ENCODE peak calls at places on chromosomes 12 and 14, in nine cellular contexts. One of them, this sample, is unnamed.

GRCh38 chr14:94387051-94388026 is 1.1 kb downstream of the SERPINA1 start:
- DNase-seq in A549: no peak
- DNase-seq in HepG2: no peak
- DNase-seq in transverse colon: no peak
- DNase-seq in stomach: no peak
- DNase-seq in tibial nerve: no peak
- DNase-seq in GM12878: no peak
- DNase-seq in K562: no peak
- DNase-seq in sigmoid colon: peak; percentile 49
- DNase-seq in this sample: no peak

GRCh38 chr12:120468271-120468845 is 1.2 kb downstream of the SRSF9 start:
- DNase-seq in A549: peak; percentile 55
- DNase-seq in HepG2: peak; percentile 44
- DNase-seq in transverse colon: peak; percentile 43
- DNase-seq in stomach: peak; percentile 44
- DNase-seq in tibial nerve: peak; percentile 12
- DNase-seq in GM12878: no peak
- DNase-seq in K562: no peak
- DNase-seq in sigmoid colon: peak; percentile 68
- DNase-seq in this sample: peak; percentile 59

GRCh38 chr14:73521229-73521628 is 15.7 kb upstream of the ACOT1 start:
- DNase-seq in A549: no peak
- DNase-seq in HepG2: no peak
- DNase-seq in transverse colon: no peak
- DNase-seq in stomach: no peak
- DNase-seq in tibial nerve: no peak
- DNase-seq in GM12878: no peak
- DNase-seq in K562: peak; percentile 6
- DNase-seq in sigmoid colon: no peak
- DNase-seq in this sample: no peak

GRCh38 chr14:56413721-56414120 is 165.9 kb upstream of the TMEM260 start:
- DNase-seq in A549: no peak
- DNase-seq in HepG2: no peak
- DNase-seq in transverse colon: no peak
- DNase-seq in stomach: no peak
- DNase-seq in tibial nerve: no peak
- DNase-seq in GM12878: no peak
- DNase-seq in K562: no peak
- DNase-seq in sigmoid colon: no peak
- DNase-seq in this sample: no peak

GRCh38 chr14:93894992-93895391 is 32.2 kb upstream of the FAM181A start:
- DNase-seq in A549: no peak
- DNase-seq in HepG2: no peak
- DNase-seq in transverse colon: no peak
- DNase-seq in stomach: no peak
- DNase-seq in tibial nerve: no peak
- DNase-seq in GM12878: no peak
- DNase-seq in K562: no peak
- DNase-seq in sigmoid colon: no peak
- DNase-seq in this sample: no peak

GRCh38 chr12:10212623-10213131 is at the start of gene GABARAPL1:
- DNase-seq in A549: peak; percentile 84
- DNase-seq in HepG2: peak; percentile 60
- DNase-seq in transverse colon: peak; percentile 85
- DNase-seq in stomach: peak; percentile 87
- DNase-seq in tibial nerve: peak; percentile 85
- DNase-seq in GM12878: no peak
- DNase-seq in K562: peak; percentile 73
- DNase-seq in sigmoid colon: peak; percentile 96
- DNase-seq in this sample: peak; percentile 93

GRCh38 chr14:21041676-21042433 is at the start of gene RNASE7:
- DNase-seq in A549: no peak
- DNase-seq in HepG2: no peak
- DNase-seq in transverse colon: no peak
- DNase-seq in stomach: no peak
- DNase-seq in tibial nerve: no peak
- DNase-seq in GM12878: no peak
- DNase-seq in K562: no peak
- DNase-seq in sigmoid colon: no peak
- DNase-seq in this sample: no peak

GRCh38 chr12:69998922-69999321 is 173.9 kb downstream of the MYRFL start:
- DNase-seq in A549: no peak
- DNase-seq in HepG2: no peak
- DNase-seq in transverse colon: no peak
- DNase-seq in stomach: no peak
- DNase-seq in tibial nerve: no peak
- DNase-seq in GM12878: no peak
- DNase-seq in K562: no peak
- DNase-seq in sigmoid colon: no peak
- DNase-seq in this sample: no peak

DNA sequence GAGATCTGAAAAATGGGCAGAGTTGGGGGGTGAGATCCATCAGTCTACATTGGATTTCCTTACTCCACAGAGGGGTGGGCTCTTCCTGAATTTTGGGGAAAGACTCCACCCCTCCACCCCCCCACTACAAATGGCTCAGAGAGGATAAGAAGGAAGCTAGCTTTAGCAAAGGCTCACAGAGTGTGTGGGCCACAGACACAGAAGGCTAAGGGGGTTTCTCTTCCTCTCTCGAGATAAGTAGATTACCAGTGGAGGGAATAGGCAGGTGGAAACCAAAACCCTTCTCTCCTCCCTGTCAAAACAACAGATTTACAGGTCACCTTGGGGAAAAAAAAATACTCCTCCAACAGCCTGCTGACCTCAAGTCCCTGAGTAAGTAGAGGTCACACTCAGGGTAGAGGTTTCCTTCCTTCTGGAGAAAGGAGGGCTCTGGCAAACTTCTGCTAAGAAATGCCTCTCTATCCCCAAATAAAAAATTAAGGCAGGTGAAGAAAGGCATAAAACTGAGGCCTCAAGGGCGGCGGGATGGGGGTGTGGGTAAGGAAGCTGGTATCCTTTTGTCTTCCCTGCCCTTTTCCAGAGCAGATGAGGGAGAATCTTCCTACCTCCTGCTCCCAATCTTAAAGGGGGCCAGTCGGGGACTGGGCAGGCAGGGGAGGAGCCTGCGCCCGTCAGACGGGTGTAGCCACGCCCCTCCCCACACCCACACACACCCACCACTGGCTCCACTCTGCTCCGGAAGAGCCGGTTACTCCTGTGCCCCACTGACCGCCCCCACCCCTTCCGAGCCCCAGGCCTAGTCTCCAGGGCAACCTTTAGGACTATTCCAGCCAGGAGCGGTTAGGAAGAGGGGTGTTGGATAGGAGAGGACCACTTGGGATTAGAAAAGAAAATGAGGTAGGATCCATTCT is 1.9 kb upstream of the BAZ2A start:
- DNase-seq in A549: peak; percentile 34
- DNase-seq in HepG2: peak; percentile 14
- DNase-seq in transverse colon: peak; percentile 89
- DNase-seq in stomach: peak; percentile 82
- DNase-seq in tibial nerve: peak; percentile 64
- DNase-seq in GM12878: no peak
- DNase-seq in K562: peak; percentile 83
- DNase-seq in sigmoid colon: peak; percentile 88
- DNase-seq in this sample: peak; percentile 75
- H3K4me3 ChIP-seq in A549: no peak overlapping the region
- H3K4me3 ChIP-seq in HepG2: no peak overlapping the region
- H3K4me3 ChIP-seq in transverse colon: peak overlapping the region; percentile 96
- H3K4me3 ChIP-seq in stomach: peak overlapping the region; percentile 87
- H3K4me3 ChIP-seq in tibial nerve: peak overlapping the region; percentile 0
- H3K4me3 ChIP-seq in GM12878: peak overlapping the region; percentile 91
- H3K4me3 ChIP-seq in K562: peak overlapping the region; percentile 28
- H3K4me3 ChIP-seq in sigmoid colon: peak overlapping the region; percentile 26
- H3K4me3 ChIP-seq in this sample: peak overlapping the region; percentile 31

GRCh38 chr12:76270657-76271358 is 77.4 kb downstream of the BBS10 start:
- DNase-seq in A549: no peak
- DNase-seq in HepG2: no peak
- DNase-seq in transverse colon: no peak
- DNase-seq in stomach: no peak
- DNase-seq in tibial nerve: no peak
- DNase-seq in GM12878: no peak
- DNase-seq in K562: no peak
- DNase-seq in sigmoid colon: no peak
- DNase-seq in this sample: no peak

GRCh38 chr12:76265424-76266180 is 82.6 kb downstream of the BBS10 start:
- DNase-seq in A549: no peak
- DNase-seq in HepG2: no peak
- DNase-seq in transverse colon: no peak
- DNase-seq in stomach: no peak
- DNase-seq in tibial nerve: no peak
- DNase-seq in GM12878: no peak
- DNase-seq in K562: no peak
- DNase-seq in sigmoid colon: no peak
- DNase-seq in this sample: no peak

GRCh38 chr12:76264617-76265016 is 83.6 kb downstream of the BBS10 start:
- DNase-seq in A549: no peak
- DNase-seq in HepG2: no peak
- DNase-seq in transverse colon: no peak
- DNase-seq in stomach: no peak
- DNase-seq in tibial nerve: no peak
- DNase-seq in GM12878: no peak
- DNase-seq in K562: no peak
- DNase-seq in sigmoid colon: no peak
- DNase-seq in this sample: no peak

GRCh38 chr12:76268267-76268666 is 79.9 kb downstream of the BBS10 start:
- DNase-seq in A549: no peak
- DNase-seq in HepG2: no peak
- DNase-seq in transverse colon: no peak
- DNase-seq in stomach: no peak
- DNase-seq in tibial nerve: no peak
- DNase-seq in GM12878: no peak
- DNase-seq in K562: no peak
- DNase-seq in sigmoid colon: no peak
- DNase-seq in this sample: no peak

DNA sequence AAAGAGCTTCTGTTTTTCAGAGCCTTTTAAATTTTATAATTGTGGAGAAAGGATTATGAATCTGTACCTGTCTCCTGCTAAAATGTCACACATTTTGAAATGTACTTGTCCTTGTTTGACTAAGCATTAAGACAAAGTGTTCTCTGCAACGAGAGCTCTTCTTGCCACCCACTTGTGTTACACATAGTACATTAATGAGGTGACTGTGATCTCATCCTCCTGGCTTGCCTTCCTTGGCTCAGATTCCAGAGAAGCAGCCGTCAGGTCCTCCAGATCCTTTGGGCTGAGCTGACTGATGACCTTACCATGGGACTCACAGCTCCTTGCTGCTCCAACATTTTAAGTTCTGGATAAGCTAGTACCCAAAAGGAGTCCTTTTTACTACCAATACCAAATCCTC is 81.4 kb downstream of the BBS10 start:
- DNase-seq in A549: peak; percentile 6
- DNase-seq in HepG2: no peak
- DNase-seq in transverse colon: no peak
- DNase-seq in stomach: no peak
- DNase-seq in tibial nerve: peak; percentile 74
- DNase-seq in GM12878: no peak
- DNase-seq in K562: no peak
- DNase-seq in sigmoid colon: peak; percentile 68
- DNase-seq in this sample: no peak
- TF ChIP-seq POLR2A in A549: no peak
- TF ChIP-seq POLR2A in HepG2: no peak
- TF ChIP-seq POLR2A in transverse colon: no peak
- TF ChIP-seq POLR2A in stomach: no peak
- TF ChIP-seq POLR2A in tibial nerve: no peak
- TF ChIP-seq POLR2A in GM12878: no peak
- TF ChIP-seq POLR2A in K562: no peak
- TF ChIP-seq POLR2A in sigmoid colon: no peak
- TF ChIP-seq POLR2A in this sample: no peak

GRCh38 chr12:107375231-107375630 is 281.9 kb upstream of the CRY1 start:
- DNase-seq in A549: no peak
- DNase-seq in HepG2: no peak
- DNase-seq in transverse colon: no peak
- DNase-seq in stomach: no peak
- DNase-seq in tibial nerve: no peak
- DNase-seq in GM12878: no peak
- DNase-seq in K562: no peak
- DNase-seq in sigmoid colon: no peak
- DNase-seq in this sample: no peak

GRCh38 chr12:107373238-107373809 is 280.0 kb upstream of the CRY1 start:
- DNase-seq in A549: no peak
- DNase-seq in HepG2: no peak
- DNase-seq in transverse colon: no peak
- DNase-seq in stomach: no peak
- DNase-seq in tibial nerve: no peak
- DNase-seq in GM12878: no peak
- DNase-seq in K562: no peak
- DNase-seq in sigmoid colon: no peak
- DNase-seq in this sample: no peak

GRCh38 chr12:107374136-107374535 is 280.8 kb upstream of the CRY1 start:
- DNase-seq in A549: no peak
- DNase-seq in HepG2: peak; percentile 21
- DNase-seq in transverse colon: no peak
- DNase-seq in stomach: no peak
- DNase-seq in tibial nerve: no peak
- DNase-seq in GM12878: no peak
- DNase-seq in K562: no peak
- DNase-seq in sigmoid colon: no peak
- DNase-seq in this sample: no peak

GRCh38 chr12:107369679-107370078 is 276.3 kb upstream of the CRY1 start:
- DNase-seq in A549: no peak
- DNase-seq in HepG2: no peak
- DNase-seq in transverse colon: no peak
- DNase-seq in stomach: no peak
- DNase-seq in tibial nerve: no peak
- DNase-seq in GM12878: no peak
- DNase-seq in K562: no peak
- DNase-seq in sigmoid colon: no peak
- DNase-seq in this sample: no peak

DNA sequence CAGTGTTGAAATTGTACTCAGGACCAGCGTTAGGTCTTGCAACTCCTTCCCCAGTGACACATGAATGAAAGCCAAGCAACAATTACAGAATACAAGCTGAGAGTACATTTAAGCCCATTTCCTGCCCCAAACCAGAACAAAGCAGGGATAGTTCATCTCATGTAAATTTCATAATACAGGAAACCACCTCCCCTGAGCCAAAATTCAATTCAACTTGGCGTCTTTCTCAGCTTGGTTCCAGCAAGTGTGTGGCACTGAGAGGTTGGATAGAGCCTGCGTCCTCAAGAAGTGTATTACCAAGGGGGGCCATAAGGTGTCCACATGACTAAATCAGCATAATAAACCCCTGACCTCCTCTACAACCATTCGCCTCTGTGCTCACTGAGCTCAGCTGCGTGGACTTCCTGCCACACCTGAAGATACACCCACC is 278.9 kb upstream of the CRY1 start:
- DNase-seq in A549: no peak
- DNase-seq in HepG2: no peak
- DNase-seq in transverse colon: no peak
- DNase-seq in stomach: no peak
- DNase-seq in tibial nerve: peak; percentile 5
- DNase-seq in GM12878: no peak
- DNase-seq in K562: no peak
- DNase-seq in sigmoid colon: no peak
- DNase-seq in this sample: no peak
- TF ChIP-seq EP300 in A549: no peak
- TF ChIP-seq EP300 in HepG2: no peak
- TF ChIP-seq EP300 in transverse colon: no peak
- TF ChIP-seq EP300 in stomach: no peak
- TF ChIP-seq EP300 in tibial nerve: no peak
- TF ChIP-seq EP300 in GM12878: no peak
- TF ChIP-seq EP300 in K562: no peak
- TF ChIP-seq EP300 in sigmoid colon: no peak
- TF ChIP-seq EP300 in this sample: no peak

GRCh38 chr14:68952544-68953535 is 26.3 kb downstream of the ACTN1 start:
- DNase-seq in A549: no peak
- DNase-seq in HepG2: no peak
- DNase-seq in transverse colon: no peak
- DNase-seq in stomach: no peak
- DNase-seq in tibial nerve: peak; percentile 53
- DNase-seq in GM12878: no peak
- DNase-seq in K562: no peak
- DNase-seq in sigmoid colon: peak; percentile 85
- DNase-seq in this sample: peak; percentile 63
- H3K4me3 ChIP-seq in A549: peak overlapping the region; percentile 18
- H3K4me3 ChIP-seq in HepG2: no peak overlapping the region
- H3K4me3 ChIP-seq in transverse colon: peak overlapping the region; percentile 13
- H3K4me3 ChIP-seq in stomach: peak overlapping the region; percentile 6
- H3K4me3 ChIP-seq in tibial nerve: no peak overlapping the region
- H3K4me3 ChIP-seq in GM12878: no peak overlapping the region
- H3K4me3 ChIP-seq in K562: no peak overlapping the region
- H3K4me3 ChIP-seq in sigmoid colon: peak overlapping the region; percentile 40
- H3K4me3 ChIP-seq in this sample: peak overlapping the region; percentile 19

This sample was measured in ovary.